ENCODE peak calls at places on chromosome 1, in six cellular contexts. D is nucleus accumbens, L is T-helper 17 cell, C is HCEC 1CT, B is T follicular helper cell, A is GM13976. N is an unnamed sample.

GRCh38 chr1:114208659-114209215 is 55.1 kb upstream of the SYT6 start:
- DNase-seq in C (no peak), A (no peak), B (no peak), L (no peak), D (no peak), N (no peak)

GRCh38 chr1:1947493-1947892 is 28.4 kb upstream of the TMEM52 start:
- DNase-seq in A (no peak), B (no peak), L (no peak), D (no peak), C (no peak), N (no peak)

GRCh38 chr1:163315773-163316374 is 5.9 kb upstream of the NUF2 start:
- DNase-seq in C (peak), D (no peak), L (no peak), A (peak), B (peak), N (no peak)

GRCh38 chr1:201530741-201531521 is 8.0 kb upstream of the NAV1 start:
- DNase-seq in B (no peak), C (peak), L (no peak), D (peak), A (peak), N (no peak)

GRCh38 chr1:33898933-33899332 is 35.1 kb downstream of the HMGB4 start:
- DNase-seq in B (no peak), D (no peak), C (no peak), L (no peak), A (no peak), N (no peak)

GRCh38 chr1:233355841-233356704 is 28.5 kb downstream of the MAP3K21 start:
- DNase-seq in L (no peak), C (no peak), B (no peak), A (no peak), D (no peak), N (no peak)

GRCh38 chr1:61337981-61338848 is 255.9 kb downstream of the NFIA start:
- DNase-seq in D (peak), B (no peak), C (peak), A (no peak), L (no peak), N (no peak)

GRCh38 chr1:234871710-234872262 is 256.9 kb downstream of the TOMM20 start:
- DNase-seq in C (no peak), D (no peak), A (no peak), B (no peak), L (no peak), N (no peak)

GRCh38 chr1:32137111-32137510 is 29.3 kb downstream of the KPNA6 start:
- DNase-seq in B (no peak), A (no peak), D (no peak), C (no peak), L (no peak), N (no peak)

GRCh38 chr1:109740615-109741373 is at the start of gene GSTM3:
- DNase-seq in B (no peak), D (peak), A (no peak), C (no peak), L (no peak), N (no peak)

GRCh38 chr1:205920159-205920558 is 23.1 kb downstream of the SLC26A9 start:
- DNase-seq in A (no peak), L (no peak), D (no peak), C (no peak), B (no peak), N (no peak)

GRCh38 chr1:167913895-167914502 is at the start of gene ADCY10:
- DNase-seq in D (no peak), C (no peak), A (no peak), B (no peak), L (no peak), N (no peak)

GRCh38 chr1:183164350-183164749 is 21.7 kb upstream of the LAMC2 start:
- DNase-seq in C (peak), B (no peak), A (no peak), L (no peak), D (no peak), N (no peak)

GRCh38 chr1:171103862-171104261 is 13.2 kb downstream of the FMO3 start:
- DNase-seq in D (no peak), B (no peak), C (no peak), A (no peak), L (no peak), N (no peak)

GRCh38 chr1:51268675-51269033 is 32.6 kb downstream of the RNF11 start:
- DNase-seq in L (no peak), C (no peak), D (no peak), A (no peak), B (no peak), N (no peak)

GRCh38 chr1:8017495-8018310 is 8.4 kb downstream of the ERRFI1 start:
- DNase-seq in D (no peak), L (no peak), A (no peak), C (no peak), B (no peak), N (no peak)